ENCODE peak calls at places on chromosome 9, in six cellular contexts. Q is Panc1, Z is AG10803, I is lower lobe of right lung, B is RWPE2, T is HFFc6. C is an unnamed sample.

GRCh38 chr9:89477811-89478583 is 19.9 kb downstream of the SEMA4D start:
- DNase-seq in Q (no peak), Z (no peak), I (no peak), B (no peak), T (no peak), C (no peak)

GRCh38 chr9:131433302-131433854 is 39.5 kb downstream of the PRRC2B start:
- DNase-seq in Q (no peak), Z (no peak), I (no peak), B (peak; percentile 34), T (no peak), C (no peak)

GRCh38 chr9:92066131-92066530 is 49.1 kb downstream of the SPTLC1 start:
- DNase-seq in Q (no peak), Z (no peak), I (no peak), B (no peak), T (no peak), C (no peak)

GRCh38 chr9:19922476-19923118 is 133.8 kb upstream of the SLC24A2 start:
- DNase-seq in Q (no peak), Z (peak; percentile 26), I (no peak), B (no peak), T (peak; percentile 39), C (no peak)

GRCh38 chr9:87342743-87343142 is 154.9 kb upstream of the DAPK1 start:
- DNase-seq in Q (no peak), Z (peak; percentile 35), I (no peak), B (no peak), T (peak; percentile 3), C (no peak)

GRCh38 chr9:120395374-120395773 is 184.6 kb downstream of the CDK5RAP2 start:
- DNase-seq in Q (no peak), Z (no peak), I (no peak), B (no peak), T (no peak), C (no peak)

GRCh38 chr9:100379862-100380261 is 27.1 kb upstream of the TEX10 start:
- DNase-seq in Q (peak; percentile 13), Z (peak; percentile 89), I (no peak), B (no peak), T (peak; percentile 78), C (no peak)

GRCh38 chr9:100714372-100715099 is 136.7 kb downstream of the CAVIN4 start:
- DNase-seq in Q (peak; percentile 20), Z (peak; percentile 56), I (no peak), B (no peak), T (peak; percentile 46), C (no peak)

GRCh38 chr9:92669527-92669889 is 423 bp downstream of the IPPK start:
- DNase-seq in Q (no peak), Z (no peak), I (peak; percentile 60), B (no peak), T (no peak), C (no peak)

GRCh38 chr9:71909887-71910601 is 949 bp downstream of the ABHD17B start:
- DNase-seq in Q (no peak), Z (peak; percentile 18), I (peak; percentile 75), B (peak; percentile 56), T (peak; percentile 9), C (no peak)

GRCh38 chr9:135397142-135397541 is 82.4 kb upstream of the PPP1R26 start:
- DNase-seq in Q (no peak), Z (no peak), I (no peak), B (no peak), T (no peak), C (no peak)

GRCh38 chr9:87109851-87110250 is 162.5 kb upstream of the GAS1 start:
- DNase-seq in Q (no peak), Z (peak; percentile 77), I (no peak), B (no peak), T (peak; percentile 53), C (no peak)

GRCh38 chr9:2241461-2241874 is 226.3 kb downstream of the SMARCA2 start:
- DNase-seq in Q (no peak), Z (peak; percentile 78), I (no peak), B (no peak), T (peak; percentile 62), C (no peak)

GRCh38 chr9:112945620-112946208 is 55.0 kb upstream of the SLC46A2 start:
- DNase-seq in Q (no peak), Z (no peak), I (no peak), B (no peak), T (no peak), C (no peak)

GRCh38 chr9:77981332-77981731 is 50.3 kb downstream of the GNAQ start:
- DNase-seq in Q (no peak), Z (no peak), I (no peak), B (peak; percentile 80), T (peak; percentile 72), C (peak; percentile 73)

GRCh38 chr9:90964101-90965020 is 162.7 kb downstream of the SYK start:
- DNase-seq in Q (no peak), Z (no peak), I (peak; percentile 79), B (no peak), T (no peak), C (no peak)

GRCh38 chr9:19698960-19699359 is 89.9 kb downstream of the SLC24A2 start:
- DNase-seq in Q (no peak), Z (no peak), I (no peak), B (no peak), T (no peak), C (no peak)

GRCh38 chr9:137984520-137985257 is 107.1 kb downstream of the CACNA1B start:
- DNase-seq in Q (no peak), Z (no peak), I (no peak), B (no peak), T (no peak), C (no peak)

GRCh38 chr9:114025760-114026159 is 52.3 kb downstream of the AMBP start:
- DNase-seq in Q (no peak), Z (no peak), I (no peak), B (no peak), T (no peak), C (no peak)

GRCh38 chr9:110942522-110942921 is 95.7 kb downstream of the LPAR1 start:
- DNase-seq in Q (no peak), Z (peak; percentile 94), I (no peak), B (no peak), T (peak; percentile 42), C (no peak)

GRCh38 chr9:112869917-112870316 is 20.8 kb downstream of the SLC46A2 start:
- DNase-seq in Q (no peak), Z (no peak), I (no peak), B (no peak), T (no peak), C (no peak)

GRCh38 chr9:108860354-108860753 is 1.7 kb upstream of the ACTL7A start:
- DNase-seq in Q (no peak), Z (no peak), I (no peak), B (no peak), T (no peak), C (no peak)

DNA sequence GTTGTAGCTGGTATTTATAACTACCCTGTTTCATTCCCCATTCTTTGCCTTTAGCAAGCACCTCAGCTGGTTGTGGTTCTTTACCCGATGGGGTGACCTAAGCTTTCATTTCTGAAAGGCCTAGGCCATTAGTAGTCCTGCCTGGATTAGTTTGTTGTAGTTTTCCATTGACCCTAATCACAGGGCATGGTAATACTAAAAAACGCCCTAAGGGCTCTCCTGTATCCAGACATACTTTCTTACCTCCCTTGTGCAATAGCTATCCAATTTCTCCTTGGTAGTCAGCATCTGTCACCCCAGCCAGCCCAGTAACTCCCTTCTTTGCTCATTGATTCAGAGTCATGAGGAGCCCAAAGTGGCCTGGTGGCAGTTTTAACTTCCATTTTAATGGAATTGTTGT is 24.0 kb downstream of the TMOD1 start:
- DNase-seq in Q (no peak), Z (peak; percentile 9), I (no peak), B (no peak), T (peak; percentile 82), C (no peak)
- TF ChIP-seq CTCF in Q (no peak), Z (no peak), I (no peak), B (no peak), T (no peak), C (no peak)

GRCh38 chr9:95044731-95045508 is 272.6 kb downstream of the FANCC start:
- DNase-seq in Q (no peak), Z (no peak), I (peak; percentile 60), B (peak; percentile 79), T (no peak), C (no peak)
- TF ChIP-seq CTCF in Q (peak; percentile 85), Z (no peak), I (no peak), B (peak; percentile 84), T (no peak), C (no peak)

GRCh38 chr9:122053546-122053945 is 39.6 kb downstream of the TTLL11 start:
- DNase-seq in Q (no peak), Z (peak; percentile 34), I (no peak), B (peak; percentile 64), T (no peak), C (no peak)

GRCh38 chr9:122053056-122053455 is 40.1 kb downstream of the TTLL11 start:
- DNase-seq in Q (no peak), Z (peak; percentile 82), I (no peak), B (no peak), T (no peak), C (no peak)

GRCh38 chr9:122055668-122056067 is 37.4 kb downstream of the TTLL11 start:
- DNase-seq in Q (no peak), Z (no peak), I (no peak), B (no peak), T (no peak), C (no peak)

GRCh38 chr9:122051401-122052346 is 41.4 kb downstream of the TTLL11 start:
- DNase-seq in Q (no peak), Z (peak; percentile 89), I (no peak), B (no peak), T (peak; percentile 31), C (no peak)

GRCh38 chr9:122053951-122054350 is 39.2 kb downstream of the TTLL11 start:
- DNase-seq in Q (no peak), Z (peak; percentile 89), I (no peak), B (no peak), T (no peak), C (no peak)
- TF ChIP-seq CTCF in Q (no peak), Z (no peak), I (no peak), B (no peak), T (no peak), C (no peak)

GRCh38 chr9:37509536-37509935 is 23.8 kb downstream of the POLR1E start:
- DNase-seq in Q (no peak), Z (no peak), I (no peak), B (no peak), T (no peak), C (no peak)

GRCh38 chr9:37511006-37511714 is 25.4 kb downstream of the POLR1E start:
- DNase-seq in Q (no peak), Z (no peak), I (no peak), B (no peak), T (no peak), C (no peak)

GRCh38 chr9:37507586-37508134 is 21.9 kb downstream of the POLR1E start:
- DNase-seq in Q (no peak), Z (no peak), I (no peak), B (no peak), T (no peak), C (no peak)

GRCh38 chr9:37508135-37508833 is 22.5 kb downstream of the POLR1E start:
- DNase-seq in Q (no peak), Z (peak; percentile 11), I (peak; percentile 56), B (no peak), T (no peak), C (no peak)

GRCh38 chr9:37508834-37509206 is 23.1 kb downstream of the POLR1E start:
- DNase-seq in Q (no peak), Z (no peak), I (no peak), B (no peak), T (no peak), C (no peak)
- TF ChIP-seq CTCF in Q (no peak), Z (no peak), I (no peak), B (no peak), T (no peak), C (no peak)